ENCODE peak calls at places on chromosomes 3 and 15, in ten cellular contexts. G is upper lobe of right lung, A is brain microvascular endothelial cell, U is psoas muscle, N is heart left ventricle, C is heart right ventricle, D is left ventricle myocardium inferior, L is keratinocyte, Y is RWPE1, Q is IMR-90. E is an unnamed sample.

GRCh38 chr3:2099028-2099671 is 484 bp downstream of the CNTN4 start:
- DNase-seq in G (peak), A (no peak), U (no peak), N (no peak), C (no peak), D (no peak), L (no peak), Y (no peak), Q (no peak), E (peak)

GRCh38 chr3:1183320-1184048 is 90.7 kb downstream of the CNTN6 start:
- DNase-seq in G (no peak), A (peak), U (no peak), N (no peak), C (no peak), D (no peak), L (no peak), Y (peak), Q (peak), E (no peak)

GRCh38 chr3:136751259-136752045 is 726 bp downstream of the STAG1 start:
- DNase-seq in G (peak), A (peak), U (peak), N (peak), C (peak), D (peak), L (no peak), Y (peak), Q (peak), E (peak)

GRCh38 chr3:195196266-195196665 is 74.7 kb downstream of the XXYLT1 start:
- DNase-seq in G (no peak), A (peak), U (no peak), N (no peak), C (no peak), D (no peak), L (no peak), Y (peak), Q (peak), E (no peak)

GRCh38 chr15:59611277-59612260 is at the start of gene GCNT3:
- DNase-seq in G (no peak), A (peak), U (no peak), N (no peak), C (no peak), D (no peak), L (no peak), Y (peak), Q (peak), E (no peak)

GRCh38 chr3:193830791-193831191 is 237.8 kb downstream of the OPA1 start:
- DNase-seq in G (no peak), A (no peak), U (no peak), N (no peak), C (no peak), D (no peak), L (peak), Y (peak), Q (no peak), E (no peak)

GRCh38 chr3:17841190-17841828 is 98.9 kb upstream of the TBC1D5 start:
- DNase-seq in G (peak), A (peak), U (peak), N (peak), C (peak), D (peak), L (no peak), Y (peak), Q (peak), E (peak)

GRCh38 chr15:51806123-51806522 is 23.3 kb upstream of the TMOD3 start:
- DNase-seq in G (no peak), A (no peak), U (no peak), N (no peak), C (no peak), D (no peak), L (no peak), Y (no peak), Q (no peak), E (no peak)

GRCh38 chr15:31346367-31347066 is 19.9 kb downstream of the KLF13 start:
- DNase-seq in G (peak), A (no peak), U (no peak), N (no peak), C (no peak), D (no peak), L (no peak), Y (no peak), Q (no peak), E (peak)

GRCh38 chr15:35624881-35625280 is 78.9 kb upstream of the DPH6 start:
- DNase-seq in G (peak), A (peak), U (no peak), N (no peak), C (no peak), D (no peak), L (no peak), Y (no peak), Q (peak), E (peak)

GRCh38 chr3:67459131-67459530 is 195.3 kb downstream of the SUCLG2 start:
- DNase-seq in G (no peak), A (no peak), U (no peak), N (no peak), C (no peak), D (no peak), L (no peak), Y (no peak), Q (peak), E (no peak)

GRCh38 chr3:71658131-71658530 is 67.1 kb downstream of the EIF4E3 start:
- DNase-seq in G (peak), A (no peak), U (peak), N (peak), C (peak), D (peak), L (peak), Y (peak), Q (peak), E (peak)

GRCh38 chr15:70508561-70509281 is 254.6 kb downstream of the UACA start:
- DNase-seq in G (no peak), A (peak), U (no peak), N (no peak), C (no peak), D (no peak), L (no peak), Y (peak), Q (peak), E (peak)

GRCh38 chr3:182740710-182741109 is 52.6 kb upstream of the ATP11B start:
- DNase-seq in G (no peak), A (no peak), U (no peak), N (no peak), C (no peak), D (no peak), L (no peak), Y (peak), Q (no peak), E (no peak)

DNA sequence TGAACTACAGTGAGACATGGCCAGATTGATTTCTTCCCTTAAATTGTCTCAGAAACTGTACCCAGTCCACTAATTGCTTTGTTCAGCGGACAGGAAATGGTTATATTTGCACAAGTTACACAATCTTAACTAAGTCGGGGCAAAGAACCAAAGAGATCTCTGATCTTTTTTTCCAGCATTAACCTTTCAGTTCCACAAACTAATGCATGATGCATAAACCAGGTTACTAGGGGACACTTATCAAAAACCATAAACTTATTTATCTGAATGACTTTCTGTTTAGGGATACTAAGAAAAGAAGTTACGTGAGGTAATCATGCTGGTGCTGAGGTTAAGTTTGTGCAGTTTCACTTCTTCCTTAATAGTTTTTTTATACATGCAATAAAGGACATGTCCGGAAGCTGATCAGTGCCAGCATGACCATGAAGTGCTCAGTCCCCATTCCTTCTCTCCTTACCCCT is 22.4 kb downstream of the FNDC3B start:
- DNase-seq in G (no peak), A (no peak), U (no peak), N (no peak), C (no peak), D (no peak), L (no peak), Y (no peak), Q (peak), E (no peak)
- H3K27ac ChIP-seq in G (peak), A (peak), U (no peak), N (peak), C (no peak), D (peak), L (no peak), Y (no peak), Q (no peak), E (peak)

GRCh38 chr3:38021196-38021595 is 8.2 kb downstream of the PLCD1 start:
- DNase-seq in G (no peak), A (no peak), U (no peak), N (peak), C (no peak), D (no peak), L (no peak), Y (no peak), Q (no peak), E (peak)

GRCh38 chr3:38022887-38023709 is 6.3 kb downstream of the PLCD1 start:
- DNase-seq in G (peak), A (no peak), U (no peak), N (peak), C (no peak), D (no peak), L (no peak), Y (no peak), Q (no peak), E (peak)

GRCh38 chr3:38019658-38020341 is 9.6 kb downstream of the PLCD1 start:
- DNase-seq in G (peak), A (no peak), U (no peak), N (peak), C (no peak), D (no peak), L (no peak), Y (no peak), Q (no peak), E (no peak)

GRCh38 chr3:38020342-38020726 is 9.1 kb downstream of the PLCD1 start:
- DNase-seq in G (no peak), A (no peak), U (no peak), N (peak), C (no peak), D (no peak), L (no peak), Y (no peak), Q (no peak), E (peak)

DNA sequence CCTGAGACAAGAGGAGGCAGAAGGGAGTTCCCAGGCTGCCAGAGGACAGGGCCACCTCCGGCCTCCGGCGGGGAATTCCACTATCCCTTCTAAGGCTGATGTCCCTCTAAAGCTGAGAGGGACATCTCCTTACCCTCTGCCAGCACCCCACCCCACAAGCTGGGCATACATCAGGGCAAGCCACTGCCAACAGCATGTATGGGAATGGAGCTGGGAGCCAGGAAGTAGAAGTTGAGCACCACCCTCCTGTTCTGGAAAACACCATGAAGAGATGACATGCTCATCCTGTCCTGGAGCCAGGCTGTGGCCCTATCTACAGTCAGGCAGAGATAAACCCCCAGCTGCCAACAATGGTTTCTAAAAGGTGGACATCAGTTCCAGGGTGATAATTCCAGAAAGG is 7.1 kb downstream of the PLCD1 start:
- DNase-seq in G (peak), A (no peak), U (no peak), N (peak), C (no peak), D (no peak), L (no peak), Y (no peak), Q (no peak), E (peak)
- H3K27ac ChIP-seq in G (peak), A (no peak), U (no peak), N (no peak), C (no peak), D (peak), L (no peak), Y (peak), Q (no peak), E (peak)

GRCh38 chr15:66803749-66804148 is 101.7 kb downstream of the SMAD6 start:
- DNase-seq in G (no peak), A (no peak), U (no peak), N (no peak), C (no peak), D (no peak), L (no peak), Y (no peak), Q (no peak), E (no peak)

GRCh38 chr15:66803182-66803729 is 101.2 kb downstream of the SMAD6 start:
- DNase-seq in G (peak), A (peak), U (peak), N (peak), C (peak), D (peak), L (peak), Y (peak), Q (peak), E (peak)

GRCh38 chr15:66801266-66801665 is 99.2 kb downstream of the SMAD6 start:
- DNase-seq in G (no peak), A (no peak), U (no peak), N (no peak), C (no peak), D (no peak), L (no peak), Y (no peak), Q (no peak), E (no peak)

GRCh38 chr15:66800584-66801235 is 98.7 kb downstream of the SMAD6 start:
- DNase-seq in G (no peak), A (no peak), U (no peak), N (no peak), C (no peak), D (no peak), L (no peak), Y (no peak), Q (no peak), E (no peak)

DNA sequence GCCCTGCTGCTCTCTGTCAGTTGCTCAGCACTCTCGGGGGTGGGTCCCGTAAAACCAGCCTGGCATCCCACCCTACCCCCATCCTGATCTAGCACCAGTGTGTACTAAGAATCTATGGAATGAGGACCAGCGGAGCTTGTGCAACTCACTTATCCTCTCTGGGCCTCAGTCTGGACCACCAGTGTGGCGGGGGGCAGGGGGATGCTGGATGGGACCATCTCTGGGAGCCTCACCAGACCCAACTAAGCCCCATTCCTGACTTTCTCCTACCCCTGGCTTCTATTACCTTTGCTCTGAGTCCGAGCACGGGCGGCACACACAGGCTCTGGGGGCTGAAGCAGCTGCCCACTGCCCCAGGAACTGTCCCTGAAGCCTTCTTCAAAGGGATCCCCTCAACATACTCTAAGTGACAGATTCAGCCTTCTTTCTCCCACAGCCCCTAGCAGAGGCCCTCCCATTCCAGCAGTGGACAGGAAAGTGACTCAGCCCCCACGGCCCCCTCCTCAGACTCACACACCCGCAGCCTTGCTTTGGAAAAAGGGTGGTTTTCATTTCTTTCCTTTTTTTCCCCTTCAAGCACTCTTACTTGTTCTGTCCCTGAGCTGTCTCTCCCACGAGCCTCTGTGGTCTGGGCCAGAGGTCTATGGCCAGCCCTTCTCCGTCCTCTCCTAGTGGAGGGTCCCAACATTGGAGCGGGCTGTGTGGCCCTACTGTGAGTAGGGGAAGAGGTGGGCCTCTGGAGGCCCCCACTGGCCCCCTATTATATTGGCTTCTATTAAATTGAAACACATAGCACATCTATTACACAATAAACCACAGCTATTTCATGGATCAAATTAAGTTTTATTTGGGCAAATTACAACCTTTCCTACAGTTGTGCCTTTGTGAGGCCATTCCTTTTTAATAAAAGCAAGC is 100.3 kb downstream of the SMAD6 start:
- DNase-seq in G (no peak), A (peak), U (no peak), N (no peak), C (no peak), D (no peak), L (no peak), Y (peak), Q (peak), E (no peak)
- H3K27ac ChIP-seq in G (peak), A (peak), U (peak), N (peak), C (peak), D (peak), L (no peak), Y (peak), Q (peak), E (peak)

GRCh38 chr3:184716652-184717607 is 5.1 kb upstream of the MAGEF1 start:
- DNase-seq in G (no peak), A (peak), U (no peak), N (no peak), C (peak), D (no peak), L (no peak), Y (peak), Q (peak), E (no peak)
- H3K27ac ChIP-seq in G (peak), A (no peak), U (peak), N (peak), C (peak), D (peak), L (peak), Y (peak), Q (peak), E (peak)

DNA sequence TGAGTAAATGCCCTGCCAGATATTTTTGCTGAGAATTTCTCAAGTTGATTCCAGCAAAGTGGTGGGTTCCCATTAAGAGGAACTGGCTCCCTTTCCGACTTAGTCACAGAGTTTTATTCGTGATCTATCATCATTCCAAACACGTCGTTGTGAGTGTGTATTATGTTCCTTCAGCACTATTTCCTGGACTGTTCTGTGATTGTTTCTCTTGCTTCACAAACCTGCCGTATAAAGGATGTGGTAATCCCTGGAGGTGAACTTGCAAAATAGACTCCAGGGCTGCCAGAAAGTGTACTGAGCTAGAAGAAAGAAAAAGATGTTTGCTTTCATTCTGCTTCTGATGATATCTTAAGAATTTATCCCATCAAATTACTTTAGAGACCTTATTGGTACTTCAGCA is 14.5 kb upstream of the CAPN3 start:
- DNase-seq in G (no peak), A (peak), U (no peak), N (no peak), C (no peak), D (no peak), L (no peak), Y (no peak), Q (peak), E (no peak)
- H3K27ac ChIP-seq in G (no peak), A (no peak), U (peak), N (no peak), C (no peak), D (peak), L (no peak), Y (no peak), Q (no peak), E (no peak)

GRCh38 chr3:131892331-131892730 is 142.5 kb downstream of the CPNE4 start:
- DNase-seq in G (no peak), A (no peak), U (no peak), N (no peak), C (no peak), D (no peak), L (no peak), Y (no peak), Q (no peak), E (no peak)
- H3K27ac ChIP-seq in G (no peak), A (no peak), U (no peak), N (no peak), C (no peak), D (no peak), L (no peak), Y (no peak), Q (no peak), E (no peak)

GRCh38 chr3:24373198-24373959 is 121.3 kb downstream of the THRB start:
- DNase-seq in G (peak), A (no peak), U (peak), N (peak), C (peak), D (peak), L (no peak), Y (no peak), Q (no peak), E (peak)

GRCh38 chr3:24370352-24370751 is 124.3 kb downstream of the THRB start:
- DNase-seq in G (no peak), A (no peak), U (no peak), N (no peak), C (no peak), D (no peak), L (no peak), Y (no peak), Q (no peak), E (no peak)

GRCh38 chr3:24374801-24375200 is 119.8 kb downstream of the THRB start:
- DNase-seq in G (no peak), A (no peak), U (no peak), N (no peak), C (no peak), D (no peak), L (no peak), Y (no peak), Q (no peak), E (no peak)

GRCh38 chr3:24375947-24376384 is 118.7 kb downstream of the THRB start:
- DNase-seq in G (no peak), A (no peak), U (no peak), N (no peak), C (no peak), D (no peak), L (no peak), Y (no peak), Q (no peak), E (no peak)

DNA sequence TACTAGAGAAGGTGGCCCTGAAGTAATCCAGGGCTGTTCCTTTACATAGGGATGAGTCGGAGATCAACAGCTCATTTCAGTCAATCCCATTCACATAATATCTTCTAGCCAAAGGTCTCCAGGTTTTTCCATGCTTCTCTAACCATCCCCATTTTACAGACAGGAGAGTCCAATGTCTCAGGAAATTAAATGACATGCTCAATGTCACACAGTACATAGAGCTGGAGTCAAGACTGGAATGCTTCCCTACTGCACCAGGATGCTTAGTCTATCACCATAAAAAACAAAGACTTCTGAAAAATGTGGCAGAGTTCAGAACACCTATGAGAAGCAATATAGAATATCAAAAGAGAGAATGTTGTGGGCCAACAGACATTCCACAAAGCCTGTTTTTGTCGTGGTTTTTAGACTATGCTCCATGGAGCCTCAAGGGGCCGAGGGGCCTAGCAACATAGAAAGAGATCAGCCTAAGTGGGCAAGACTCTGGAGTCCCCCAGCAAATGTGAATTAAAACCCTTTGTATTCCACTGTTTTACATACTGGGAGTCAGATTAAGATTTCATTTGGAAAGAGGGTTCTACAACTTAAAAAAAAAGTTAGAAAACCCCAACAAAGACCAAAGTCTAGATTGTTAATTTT is 122.0 kb downstream of the THRB start:
- DNase-seq in G (no peak), A (no peak), U (no peak), N (no peak), C (no peak), D (no peak), L (no peak), Y (no peak), Q (no peak), E (no peak)
- H3K27ac ChIP-seq in G (no peak), A (no peak), U (peak), N (peak), C (peak), D (peak), L (no peak), Y (no peak), Q (no peak), E (no peak)

GRCh38 chr15:41653760-41654159 is 6.4 kb upstream of the MGA start:
- DNase-seq in G (no peak), A (no peak), U (no peak), N (no peak), C (no peak), D (no peak), L (no peak), Y (no peak), Q (no peak), E (no peak)
- H3K27ac ChIP-seq in G (no peak), A (no peak), U (no peak), N (no peak), C (no peak), D (no peak), L (no peak), Y (no peak), Q (no peak), E (no peak)

E was measured in lower lobe of right lung.